ENCODE peak calls at places on chromosomes 4 and X, in seven cellular contexts. A is naive thymus-derived CD8-positive, alpha-beta T cell; O is AG08395; G is NCI-H187; I is COR-L47; Y is uterus; C is stimulated activated naive CD4-positive, alpha-beta T cell treated with Interleukin-2 at 50 U/mL for 16 hours. U is an unnamed sample.

GRCh38 chrX:149286940-149287349 is 218.2 kb downstream of the IDS start:
- DNase-seq in A (no peak), O (peak), G (peak), I (no peak), Y (no peak), C (peak), U (peak)

GRCh38 chr4:117422272-117422671 is 336.9 kb upstream of the TRAM1L1 start:
- DNase-seq in A (no peak), O (no peak), G (no peak), I (no peak), Y (no peak), C (no peak), U (no peak)

GRCh38 chr4:88242144-88242543 is 42.2 kb downstream of the PPM1K start:
- DNase-seq in A (no peak), O (no peak), G (no peak), I (no peak), Y (peak), C (no peak), U (no peak)

GRCh38 chrX:2714551-2714950 is 23.5 kb downstream of the CD99 start:
- DNase-seq in A (no peak), O (no peak), G (no peak), I (no peak), Y (no peak), C (no peak), U (no peak)

GRCh38 chr4:1792832-1793495 is at the start of gene FGFR3:
- DNase-seq in A (no peak), O (peak), G (no peak), I (no peak), Y (no peak), C (peak), U (no peak)

GRCh38 chrX:39445336-39445735 is 644.1 kb downstream of the MID1IP1 start:
- DNase-seq in A (no peak), O (no peak), G (no peak), I (no peak), Y (no peak), C (peak), U (peak)

GRCh38 chr4:158914178-158914577 is 145.4 kb downstream of the FNIP2 start:
- DNase-seq in A (no peak), O (peak), G (no peak), I (no peak), Y (no peak), C (no peak), U (no peak)

GRCh38 chr4:185318679-185319078 is 77.0 kb downstream of the LRP2BP start:
- DNase-seq in A (no peak), O (no peak), G (no peak), I (peak), Y (no peak), C (no peak), U (no peak)

GRCh38 chr4:144666539-144667175 is 20.7 kb downstream of the HHIP start:
- DNase-seq in A (no peak), O (no peak), G (no peak), I (no peak), Y (no peak), C (no peak), U (no peak)

GRCh38 chrX:51802917-51803688 is 59.9 kb downstream of the GSPT2 start:
- DNase-seq in A (peak), O (peak), G (no peak), I (peak), Y (peak), C (peak), U (peak)

GRCh38 chrX:12065251-12065650 is 73.0 kb upstream of the FRMPD4 start:
- DNase-seq in A (no peak), O (peak), G (no peak), I (no peak), Y (no peak), C (no peak), U (no peak)

GRCh38 chrX:70445197-70445656 is 592 bp downstream of the DLG3 start:
- DNase-seq in A (no peak), O (no peak), G (no peak), I (no peak), Y (no peak), C (no peak), U (no peak)

GRCh38 chr4:39039108-39039507 is 6.9 kb upstream of the TMEM156 start:
- DNase-seq in A (no peak), O (no peak), G (no peak), I (no peak), Y (no peak), C (no peak), U (no peak)

GRCh38 chr4:183499389-183499788 is 5.5 kb upstream of the ING2 start:
- DNase-seq in A (no peak), O (no peak), G (no peak), I (peak), Y (no peak), C (no peak), U (no peak)

GRCh38 chr4:141387299-141387698 is 166.6 kb downstream of the ZNF330 start:
- DNase-seq in A (no peak), O (no peak), G (no peak), I (no peak), Y (no peak), C (no peak), U (no peak)

GRCh38 chrX:63922221-63922620 is 137.2 kb upstream of the ARHGEF9 start:
- DNase-seq in A (no peak), O (peak), G (no peak), I (no peak), Y (no peak), C (no peak), U (no peak)

GRCh38 chr4:40614031-40614430 is 15.6 kb downstream of the RBM47 start:
- DNase-seq in A (no peak), O (no peak), G (no peak), I (no peak), Y (no peak), C (no peak), U (no peak)

GRCh38 chr4:138494931-138495330 is 252.8 kb upstream of the SLC7A11 start:
- DNase-seq in A (no peak), O (no peak), G (no peak), I (peak), Y (no peak), C (no peak), U (no peak)

GRCh38 chrX:49644991-49645637 is 46.3 kb downstream of the GAGE1 start:
- DNase-seq in A (no peak), O (no peak), G (no peak), I (no peak), Y (no peak), C (no peak), U (no peak)

GRCh38 chr4:147049940-147050852 is 104.5 kb upstream of the TTC29 start:
- DNase-seq in A (no peak), O (peak), G (no peak), I (no peak), Y (no peak), C (no peak), U (no peak)

GRCh38 chrX:124211312-124211942 is 121.0 kb upstream of the TEX13D start:
- DNase-seq in A (no peak), O (peak), G (no peak), I (no peak), Y (no peak), C (no peak), U (no peak)

GRCh38 chr4:30386266-30386895 is 333.8 kb upstream of the PCDH7 start:
- DNase-seq in A (no peak), O (no peak), G (no peak), I (no peak), Y (no peak), C (no peak), U (no peak)

GRCh38 chrX:107723501-107723900 is 52.1 kb downstream of the TSC22D3 start:
- DNase-seq in A (no peak), O (no peak), G (no peak), I (no peak), Y (no peak), C (no peak), U (no peak)

GRCh38 chr4:52545099-52546069 is 113.7 kb downstream of the USP46 start:
- DNase-seq in A (peak), O (peak), G (peak), I (peak), Y (peak), C (peak), U (peak)

U was measured in effector CD4-positive, alpha-beta T cell.